ENCODE peak calls at places on chromosomes 7 and 10, in eight cellular contexts. H, X, B, R, Q, M, G and E are unnamed samples.

GRCh38 chr7:47232751-47233412 is 349.0 kb downstream of the TNS3 start:
- DNase-seq in H (no peak), B (no peak), M (no peak), R (no peak), Q (no peak), X (no peak), G (no peak), E (no peak)

GRCh38 chr10:42933454-42934340 is 143.2 kb upstream of the RET start:
- DNase-seq in G (peak), B (no peak), Q (no peak), R (peak), M (no peak), X (peak), H (no peak), E (peak)

GRCh38 chr7:101159696-101160674 is 5.4 kb downstream of the VGF start:
- DNase-seq in M (no peak), B (no peak), H (no peak), Q (no peak), R (no peak), X (no peak), G (no peak), E (no peak)

GRCh38 chr7:42237162-42237821 is at the start of gene GLI3:
- DNase-seq in Q (peak), H (peak), M (no peak), G (no peak), X (peak), R (no peak), B (peak), E (peak)

GRCh38 chr10:17257466-17258321 is 29.7 kb downstream of the VIM start:
- DNase-seq in G (no peak), Q (no peak), X (no peak), M (peak), B (peak), R (peak), H (no peak), E (no peak)

GRCh38 chr10:109259293-109259692 is 664.0 kb downstream of the XPNPEP1 start:
- DNase-seq in B (no peak), H (no peak), G (no peak), R (no peak), Q (no peak), M (no peak), X (no peak), E (no peak)

GRCh38 chr10:24958701-24959392 is 6.4 kb upstream of the PRTFDC1 start:
- DNase-seq in M (peak), H (no peak), B (no peak), G (no peak), R (no peak), X (no peak), Q (peak), E (peak)

GRCh38 chr10:53700227-53700626 is 927.6 kb upstream of the MBL2 start:
- DNase-seq in X (no peak), G (no peak), Q (no peak), B (no peak), R (no peak), M (no peak), H (no peak), E (no peak)

GRCh38 chr7:157234271-157234670 is 95.5 kb downstream of the UBE3C start:
- DNase-seq in M (no peak), B (no peak), R (no peak), H (no peak), Q (no peak), X (no peak), G (no peak), E (no peak)

DNA sequence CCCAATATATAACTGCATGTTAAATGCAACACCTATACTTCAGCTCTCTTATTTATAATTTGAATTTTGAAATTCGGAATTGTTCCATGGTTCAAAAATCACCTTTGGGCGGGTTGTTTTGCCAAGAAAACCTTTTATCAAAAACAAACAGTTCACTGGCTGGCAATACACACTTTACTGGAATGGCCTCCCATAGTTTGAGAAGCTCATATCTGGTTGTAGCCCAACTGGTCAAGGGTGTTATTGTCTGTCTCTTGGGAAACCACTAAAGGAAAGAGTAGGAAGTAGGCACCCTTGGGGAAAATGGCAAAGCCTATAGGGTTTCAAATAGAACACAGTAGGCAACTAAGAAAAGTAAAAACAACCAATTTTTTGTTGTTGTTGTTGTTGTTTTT is 117.9 kb downstream of the HIPK2 start:
- DNase-seq in M (no peak), B (no peak), H (no peak), G (no peak), X (no peak), Q (no peak), R (no peak), E (no peak)
- H3K27ac ChIP-seq in M (peak), B (no peak), H (no peak), G (no peak), X (peak), Q (peak), R (no peak), E (no peak)

GRCh38 chr7:1169409-1170368 is 9.7 kb upstream of the ZFAND2A start:
- DNase-seq in B (peak), H (peak), Q (peak), M (peak), G (peak), X (peak), R (peak), E (peak)
- H3K27ac ChIP-seq in B (no peak), H (no peak), Q (peak), M (no peak), G (no peak), X (no peak), R (peak), E (peak)

GRCh38 chr7:94928168-94928707 is 20.8 kb downstream of the PPP1R9A start:
- DNase-seq in Q (no peak), M (no peak), G (no peak), R (no peak), H (no peak), X (no peak), B (no peak), E (no peak)
- H3K27ac ChIP-seq in Q (no peak), M (no peak), G (no peak), R (no peak), H (no peak), X (no peak), B (no peak), E (no peak)

GRCh38 chr7:148437043-148437442 is 153.5 kb upstream of the C7orf33 start:
- DNase-seq in X (no peak), B (no peak), H (no peak), M (no peak), R (no peak), Q (no peak), G (no peak), E (no peak)
- H3K27ac ChIP-seq in X (no peak), B (no peak), H (no peak), M (no peak), R (no peak), Q (no peak), G (no peak), E (no peak)

GRCh38 chr10:97358349-97358748 is 23.8 kb upstream of the FRAT2 start:
- DNase-seq in Q (no peak), X (no peak), H (no peak), B (no peak), R (no peak), M (no peak), G (no peak), E (no peak)

GRCh38 chr10:97358781-97359180 is 24.3 kb upstream of the FRAT2 start:
- DNase-seq in M (no peak), R (no peak), H (no peak), B (no peak), X (no peak), Q (no peak), G (no peak), E (no peak)

GRCh38 chr10:97356918-97357317 is 22.4 kb upstream of the FRAT2 start:
- DNase-seq in G (no peak), Q (no peak), B (no peak), H (no peak), X (no peak), R (no peak), M (no peak), E (no peak)

GRCh38 chr10:97355571-97355975 is 21.0 kb upstream of the FRAT2 start:
- DNase-seq in Q (no peak), R (peak), H (no peak), G (no peak), X (no peak), B (no peak), M (peak), E (no peak)

GRCh38 chr10:97356318-97356914 is 21.9 kb upstream of the FRAT2 start:
- DNase-seq in Q (no peak), G (no peak), X (no peak), H (no peak), M (no peak), R (no peak), B (no peak), E (no peak)
- H3K27ac ChIP-seq in Q (no peak), G (no peak), X (no peak), H (no peak), M (no peak), R (no peak), B (no peak), E (no peak)

DNA sequence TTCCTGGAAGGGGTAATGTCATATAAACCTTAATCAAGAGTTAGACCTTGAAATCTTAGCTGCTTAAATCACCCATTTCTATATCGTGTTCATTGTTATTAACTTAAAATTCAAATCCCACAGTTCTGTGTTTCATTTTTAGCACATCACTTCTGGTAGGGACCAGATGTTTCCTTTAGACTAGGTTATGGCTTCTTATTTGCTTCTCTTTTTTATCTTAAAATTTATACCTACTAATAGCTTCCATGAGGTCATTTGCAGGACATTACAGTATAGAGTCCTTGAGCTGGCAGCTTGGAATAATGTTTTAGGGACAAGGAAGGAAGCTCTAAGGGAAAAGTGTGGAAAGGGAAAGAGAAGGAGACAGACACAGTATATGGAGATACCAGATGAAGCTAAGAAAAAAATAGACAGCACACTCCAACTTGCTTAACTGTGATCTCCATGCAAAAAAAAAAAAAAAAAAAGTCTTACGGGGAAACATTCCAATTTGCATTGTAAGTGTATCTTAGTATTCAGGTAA is 48.8 kb upstream of the CD36 start:
- DNase-seq in X (no peak), B (no peak), R (no peak), Q (no peak), H (no peak), G (no peak), M (no peak), E (no peak)
- H3K27ac ChIP-seq in X (no peak), B (no peak), R (no peak), Q (no peak), H (no peak), G (no peak), M (no peak), E (no peak)